ENCODE peak calls at places on chromosomes 4 and X, in seven cellular contexts. Q, Z, X, I, O, P and S are unnamed samples.

GRCh38 chr4:42262701-42263490 is 110.4 kb upstream of the BEND4 start:
- DNase-seq in P (no peak), O (no peak), I (peak), Q (no peak), X (no peak), Z (no peak), S (no peak)

GRCh38 chrX:47156611-47157520 is 11.8 kb downstream of the RBM10 start:
- DNase-seq in O (no peak), X (no peak), I (no peak), P (no peak), Z (no peak), Q (no peak), S (no peak)

GRCh38 chr4:108036252-108036651 is 46.6 kb downstream of the HADH start:
- DNase-seq in Q (peak), P (no peak), X (no peak), O (no peak), Z (no peak), I (no peak), S (peak)

GRCh38 chrX:129932792-129933321 is 26.9 kb downstream of the UTP14A start:
- DNase-seq in P (peak), Z (peak), O (no peak), X (peak), I (peak), Q (no peak), S (no peak)

GRCh38 chr4:184843984-184844554 is 18.3 kb upstream of the ACSL1 start:
- DNase-seq in X (no peak), Z (no peak), Q (no peak), I (no peak), O (no peak), P (no peak), S (no peak)

GRCh38 chr4:40264995-40265909 is 68.4 kb downstream of the RHOH start:
- DNase-seq in O (peak), P (peak), X (no peak), Z (no peak), Q (peak), I (no peak), S (peak)

GRCh38 chr4:84159767-84160166 is 339.3 kb downstream of the NKX6-1 start:
- DNase-seq in Q (no peak), P (peak), Z (peak), O (no peak), X (peak), I (peak), S (no peak)

GRCh38 chr4:185524888-185525863 is 10.1 kb downstream of the PDLIM3 start:
- DNase-seq in Q (no peak), O (no peak), P (no peak), I (no peak), X (peak), Z (no peak), S (no peak)

GRCh38 chrX:110755611-110756010 is 40.0 kb downstream of the CHRDL1 start:
- DNase-seq in Z (no peak), O (no peak), Q (no peak), I (no peak), X (no peak), P (no peak), S (no peak)

GRCh38 chrX:24097741-24098140 is 43.0 kb downstream of the EIF2S3 start:
- DNase-seq in P (no peak), X (no peak), Q (no peak), I (no peak), Z (peak), O (no peak), S (no peak)

GRCh38 chrX:106707771-106708454 is 18.6 kb upstream of the RNF128 start:
- DNase-seq in Q (no peak), I (no peak), P (no peak), O (no peak), X (peak), Z (peak), S (no peak)

GRCh38 chr4:21411086-21411485 is 537.5 kb downstream of the KCNIP4 start:
- DNase-seq in Q (no peak), Z (no peak), X (no peak), I (no peak), O (no peak), P (no peak), S (no peak)

GRCh38 chr4:18075823-18076433 is 54.4 kb upstream of the LCORL start:
- DNase-seq in Q (peak), I (peak), O (peak), X (peak), Z (peak), P (peak), S (peak)

GRCh38 chr4:124710911-124711310 is 1.6 kb downstream of the ANKRD50 start:
- DNase-seq in Q (no peak), P (no peak), I (no peak), X (no peak), O (no peak), Z (peak), S (no peak)

GRCh38 chr4:123924536-123924935 is 527.9 kb downstream of the SPRY1 start:
- DNase-seq in Q (no peak), I (no peak), X (no peak), P (no peak), Z (peak), O (no peak), S (no peak)

GRCh38 chr4:184355111-184355604 is 119.2 kb downstream of the IRF2 start:
- DNase-seq in Z (peak), O (peak), X (peak), Q (peak), I (no peak), P (no peak), S (peak)

GRCh38 chr4:108884596-108884995 is 121.7 kb upstream of the ETNPPL start:
- DNase-seq in Z (peak), P (no peak), O (no peak), Q (no peak), I (no peak), X (no peak), S (no peak)

GRCh38 chr4:76809594-76810305 is 88.2 kb downstream of the SOWAHB start:
- DNase-seq in Z (peak), Q (no peak), X (no peak), P (no peak), I (no peak), O (no peak), S (no peak)

GRCh38 chr4:122873752-122874151 is 47.1 kb downstream of the FGF2 start:
- DNase-seq in O (no peak), Q (no peak), I (no peak), Z (peak), P (no peak), X (peak), S (no peak)

GRCh38 chr4:114057746-114058145 is 78.3 kb upstream of the ARSJ start:
- DNase-seq in Z (no peak), I (no peak), O (no peak), Q (no peak), X (no peak), P (no peak), S (no peak)

GRCh38 chr4:169275180-169275579 is 4.4 kb upstream of the SH3RF1 start:
- DNase-seq in P (no peak), I (no peak), O (no peak), Z (no peak), Q (no peak), X (no peak), S (no peak)

GRCh38 chr4:48472794-48473193 is 10.3 kb upstream of the SLC10A4 start:
- DNase-seq in Q (no peak), I (no peak), X (no peak), P (no peak), O (no peak), Z (no peak), S (no peak)

GRCh38 chrX:119201570-119201969 is 34.5 kb upstream of the PGRMC1 start:
- DNase-seq in Z (peak), P (no peak), O (no peak), Q (no peak), I (no peak), X (peak), S (no peak)
- H3K4me2 ChIP-seq in Z (no peak), P (no peak), O (no peak), Q (no peak), I (no peak), X (no peak), S (no peak)

DNA sequence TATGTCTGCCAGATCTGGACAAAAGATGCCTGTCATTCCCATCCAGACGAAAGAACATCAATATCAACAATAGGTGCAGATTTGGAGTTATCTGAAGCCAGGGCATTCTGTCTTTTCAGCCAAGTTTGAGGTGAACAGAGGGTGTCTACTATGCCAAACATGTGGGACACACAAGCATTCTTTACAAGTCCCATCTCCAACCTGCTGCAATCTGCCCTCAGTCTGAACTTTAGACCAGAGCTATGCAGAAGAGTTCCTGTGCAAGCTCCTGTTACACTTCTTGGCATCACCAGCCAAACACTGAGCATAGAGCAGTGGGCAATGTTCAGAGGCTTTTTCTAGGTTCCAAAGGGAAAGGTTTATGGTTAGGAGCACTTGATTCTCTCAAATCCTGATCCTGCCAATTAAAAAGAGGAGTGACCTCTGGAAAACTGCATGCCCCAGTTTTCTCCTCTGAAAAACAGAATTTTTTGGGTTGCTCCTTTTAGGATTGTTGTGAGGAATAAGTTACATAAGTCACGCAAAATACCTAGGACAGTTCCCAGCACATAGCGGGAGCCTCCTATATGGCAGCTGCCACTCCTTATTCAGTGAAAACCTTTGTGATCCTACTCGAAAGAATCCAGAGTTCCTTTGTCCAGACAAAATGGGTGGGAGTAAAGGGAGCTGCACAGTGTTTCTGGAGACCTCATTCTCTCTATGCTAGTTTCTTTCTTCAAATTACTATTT is 719.4 kb upstream of the SLIT2 start:
- DNase-seq in Z (no peak), X (no peak), Q (no peak), I (no peak), O (no peak), P (peak), S (no peak)
- H3K27ac ChIP-seq in Z (no peak), X (no peak), Q (no peak), I (no peak), O (no peak), P (no peak), S (no peak)

DNA sequence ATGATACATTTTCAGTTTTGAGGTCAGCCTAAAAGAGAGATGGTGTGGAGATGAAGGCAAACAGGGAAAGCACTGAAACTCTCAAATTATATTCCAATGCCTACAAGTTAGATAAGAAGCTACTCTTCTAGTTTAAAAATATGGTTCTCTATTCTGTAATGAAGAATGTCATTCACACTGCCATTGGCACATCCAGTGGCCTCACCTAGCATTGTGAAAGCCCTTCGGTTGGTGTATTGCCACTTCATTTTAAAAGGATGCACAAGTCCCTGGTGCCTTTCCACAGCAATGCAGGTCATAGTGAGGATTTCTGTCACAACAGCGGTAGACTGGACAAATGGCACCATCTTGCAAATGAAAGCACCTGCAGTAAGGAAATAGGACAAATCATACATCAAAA is 40.6 kb downstream of the QRFPR start:
- DNase-seq in Z (no peak), X (no peak), P (no peak), O (no peak), I (no peak), Q (no peak), S (no peak)
- TF ChIP-seq EZH2phosphoT487 in Z (no peak), X (no peak), P (no peak), O (no peak), I (no peak), Q (no peak), S (no peak)

GRCh38 chr4:175770555-175770954 is 41.5 kb downstream of the GPM6A start:
- DNase-seq in P (no peak), X (peak), O (no peak), I (no peak), Z (peak), Q (no peak), S (no peak)

GRCh38 chr4:175776217-175776616 is 35.8 kb downstream of the GPM6A start:
- DNase-seq in Z (no peak), I (peak), X (no peak), Q (no peak), P (no peak), O (no peak), S (no peak)

GRCh38 chr4:175767130-175767529 is 44.9 kb downstream of the GPM6A start:
- DNase-seq in P (no peak), I (no peak), O (no peak), X (no peak), Q (no peak), Z (no peak), S (no peak)

DNA sequence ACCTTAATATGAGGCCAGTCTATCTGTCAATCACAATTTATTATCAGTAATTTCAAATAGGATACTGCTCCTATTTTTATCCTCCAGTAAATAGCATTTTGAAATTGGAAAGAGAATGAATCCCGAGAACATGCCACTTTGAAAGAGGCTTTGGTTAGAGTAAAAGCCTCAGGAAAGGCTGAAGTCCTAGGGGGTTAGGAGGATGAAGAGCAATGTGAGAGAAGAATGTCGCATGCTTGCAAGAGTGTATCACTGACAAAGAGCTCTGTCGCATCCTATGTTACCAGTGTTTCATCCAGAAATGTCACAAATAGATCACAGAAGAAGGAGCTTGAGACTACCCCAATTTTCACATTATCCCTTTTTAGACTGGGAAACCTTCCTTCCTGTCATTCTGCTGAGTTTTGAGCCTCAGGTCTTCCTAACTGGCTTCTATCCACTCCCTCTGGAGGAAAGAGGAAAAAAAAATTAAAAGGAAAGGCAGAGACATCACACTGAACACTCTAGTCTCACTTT is 39.8 kb downstream of the GPM6A start:
- DNase-seq in Q (no peak), Z (no peak), X (no peak), P (peak), I (peak), O (no peak), S (no peak)
- H3K4me2 ChIP-seq in Q (no peak), Z (no peak), X (no peak), P (no peak), I (peak), O (no peak), S (no peak)

GRCh38 chrX:71537743-71538142 is 4.8 kb downstream of the OGT start:
- DNase-seq in I (no peak), X (no peak), P (no peak), O (no peak), Z (no peak), Q (no peak), S (no peak)

GRCh38 chrX:71534773-71535544 is 2.1 kb downstream of the OGT start:
- DNase-seq in X (peak), I (no peak), Z (peak), O (no peak), Q (no peak), P (peak), S (no peak)

GRCh38 chrX:71533514-71533849 is 578 bp downstream of the OGT start:
- DNase-seq in Q (no peak), O (no peak), P (peak), I (no peak), Z (no peak), X (no peak), S (peak)

GRCh38 chrX:71533850-71534515 is 1.1 kb downstream of the OGT start:
- DNase-seq in Z (peak), I (peak), Q (peak), X (peak), O (peak), P (peak), S (peak)

DNA sequence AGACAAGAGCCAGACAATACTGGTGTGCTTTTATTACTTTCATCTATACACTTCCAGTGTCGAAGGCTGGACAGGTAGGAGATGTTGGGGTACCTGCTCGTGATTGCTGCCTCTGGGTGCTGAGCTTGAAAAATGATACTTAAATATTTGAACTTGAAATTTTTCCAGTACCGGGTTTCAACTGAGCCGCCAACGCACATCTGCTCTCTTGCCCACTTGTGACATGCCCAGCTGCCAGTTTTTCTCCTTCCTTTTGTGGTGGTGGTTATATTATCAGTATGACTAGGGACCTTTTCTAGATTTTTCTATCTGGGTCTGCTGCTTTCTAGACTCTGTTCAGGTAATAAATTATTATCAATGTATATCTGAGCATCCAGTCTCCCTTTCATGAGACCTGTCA is 3.4 kb downstream of the OGT start:
- DNase-seq in P (no peak), I (no peak), O (no peak), Z (peak), X (no peak), Q (peak), S (no peak)
- H3K27ac ChIP-seq in P (no peak), I (no peak), O (no peak), Z (peak), X (no peak), Q (peak), S (no peak)

GRCh38 chrX:44342866-44343265 is 606 bp downstream of the EFHC2 start:
- DNase-seq in O (no peak), P (no peak), X (no peak), I (no peak), Q (no peak), Z (no peak), S (no peak)

GRCh38 chrX:44338361-44338760 is 5.1 kb downstream of the EFHC2 start:
- DNase-seq in O (no peak), P (no peak), I (no peak), X (no peak), Q (no peak), Z (no peak), S (no peak)

GRCh38 chrX:44343412-44343942 is at the start of gene EFHC2:
- DNase-seq in I (peak), Q (peak), X (peak), Z (peak), O (peak), P (peak), S (no peak)

GRCh38 chrX:44344687-44345086 is 1.2 kb upstream of the EFHC2 start:
- DNase-seq in I (no peak), Q (peak), P (no peak), Z (no peak), O (no peak), X (no peak), S (no peak)

GRCh38 chrX:44344194-44344593 is 722 bp upstream of the EFHC2 start:
- DNase-seq in X (no peak), Q (peak), Z (no peak), P (no peak), O (no peak), I (peak), S (no peak)
- TF ChIP-seq EZH2phosphoT487 in X (no peak), Q (no peak), Z (no peak), P (no peak), O (no peak), I (no peak), S (no peak)

GRCh38 chr4:163694385-163694784 is 199.9 kb downstream of the TMA16 start:
- DNase-seq in X (peak), O (no peak), Q (no peak), I (peak), Z (no peak), P (no peak), S (no peak)
- H3K4me2 ChIP-seq in X (peak), O (peak), Q (no peak), I (no peak), Z (no peak), P (no peak), S (no peak)

GRCh38 chr4:143225167-143225566 is 40.5 kb downstream of the USP38 start:
- DNase-seq in I (no peak), Q (no peak), X (no peak), Z (no peak), P (peak), O (no peak), S (no peak)

GRCh38 chr4:143224255-143224654 is 39.5 kb downstream of the USP38 start:
- DNase-seq in P (no peak), X (no peak), O (no peak), I (no peak), Z (no peak), Q (no peak), S (no peak)
- H3K27ac ChIP-seq in P (no peak), X (no peak), O (no peak), I (no peak), Z (no peak), Q (no peak), S (no peak)

GRCh38 chrX:45479835-45480422 is 279.3 kb upstream of the DIPK2B start:
- DNase-seq in X (peak), Q (no peak), P (no peak), I (no peak), O (no peak), Z (peak), S (no peak)
- TF ChIP-seq EZH2phosphoT487 in X (no peak), Q (no peak), P (no peak), I (no peak), O (no peak), Z (no peak), S (no peak)